ENCODE peak calls at places on chromosomes 4 and X, in five cellular contexts. One of them, this sample, is unnamed. For H3K4me1, the result is how much of the 10 kb centered on the place peaks cover.

GRCh38 chr4:147160908-147161513 is 215.3 kb upstream of the TTC29 start:
- DNase-seq in gastrocnemius medialis: no peak
- DNase-seq in osteoblast: peak
- DNase-seq in upper lobe of right lung: no peak
- DNase-seq in IMR-90: peak
- DNase-seq in this sample: no peak

GRCh38 chr4:176288020-176288419 is 19.0 kb upstream of the ASB5 start:
- DNase-seq in gastrocnemius medialis: no peak
- DNase-seq in osteoblast: no peak
- DNase-seq in IMR-90: no peak
- DNase-seq in upper lobe of right lung: no peak
- DNase-seq in this sample: no peak

GRCh38 chrX:17373337-17373736 is 1.7 kb upstream of the NHS start:
- DNase-seq in IMR-90: no peak
- DNase-seq in upper lobe of right lung: no peak
- DNase-seq in gastrocnemius medialis: no peak
- DNase-seq in osteoblast: no peak
- DNase-seq in this sample: no peak

GRCh38 chr4:115515379-115516171 is 402.2 kb upstream of the NDST4 start:
- DNase-seq in osteoblast: no peak
- DNase-seq in upper lobe of right lung: no peak
- DNase-seq in IMR-90: no peak
- DNase-seq in gastrocnemius medialis: no peak
- DNase-seq in this sample: no peak

GRCh38 chr4:99832313-99832712 is 15.7 kb downstream of the DAPP1 start:
- DNase-seq in gastrocnemius medialis: no peak
- DNase-seq in upper lobe of right lung: no peak
- DNase-seq in osteoblast: no peak
- DNase-seq in IMR-90: no peak
- DNase-seq in this sample: no peak

GRCh38 chr4:69813628-69814027 is 46.3 kb downstream of the SULT1E1 start:
- DNase-seq in gastrocnemius medialis: no peak
- DNase-seq in upper lobe of right lung: no peak
- DNase-seq in osteoblast: no peak
- DNase-seq in IMR-90: no peak
- DNase-seq in this sample: no peak

GRCh38 chr4:39410415-39410814 is 3.7 kb downstream of the KLB start:
- DNase-seq in gastrocnemius medialis: no peak
- DNase-seq in osteoblast: peak
- DNase-seq in upper lobe of right lung: no peak
- DNase-seq in IMR-90: no peak
- DNase-seq in this sample: no peak

GRCh38 chrX:42385730-42386129 is 392.2 kb downstream of the PPP1R2C start:
- DNase-seq in upper lobe of right lung: no peak
- DNase-seq in gastrocnemius medialis: no peak
- DNase-seq in osteoblast: no peak
- DNase-seq in IMR-90: no peak
- DNase-seq in this sample: no peak

GRCh38 chr4:39505581-39505980 is 21.7 kb downstream of the UGDH start:
- DNase-seq in osteoblast: no peak
- DNase-seq in IMR-90: peak
- DNase-seq in upper lobe of right lung: no peak
- DNase-seq in gastrocnemius medialis: no peak
- DNase-seq in this sample: no peak

GRCh38 chr4:4914059-4914820 is 54.8 kb downstream of the MSX1 start:
- DNase-seq in IMR-90: peak
- DNase-seq in upper lobe of right lung: no peak
- DNase-seq in osteoblast: peak
- DNase-seq in gastrocnemius medialis: no peak
- DNase-seq in this sample: no peak

GRCh38 chrX:154596290-154596929 is 11.5 kb downstream of the CTAG1A start:
- DNase-seq in gastrocnemius medialis: no peak
- DNase-seq in osteoblast: peak
- DNase-seq in upper lobe of right lung: no peak
- DNase-seq in IMR-90: peak
- DNase-seq in this sample: no peak

GRCh38 chr4:138789796-138790195 is 225.8 kb upstream of the NOCT start:
- DNase-seq in osteoblast: no peak
- DNase-seq in gastrocnemius medialis: no peak
- DNase-seq in upper lobe of right lung: no peak
- DNase-seq in IMR-90: no peak
- DNase-seq in this sample: no peak

GRCh38 chrX:1165535-1166196 is 46.8 kb downstream of the CRLF2 start:
- DNase-seq in osteoblast: peak
- DNase-seq in IMR-90: no peak
- DNase-seq in gastrocnemius medialis: no peak
- DNase-seq in upper lobe of right lung: no peak
- DNase-seq in this sample: no peak

GRCh38 chr4:92359481-92359880 is 55.7 kb downstream of the GRID2 start:
- DNase-seq in upper lobe of right lung: no peak
- DNase-seq in osteoblast: no peak
- DNase-seq in gastrocnemius medialis: no peak
- DNase-seq in IMR-90: no peak
- DNase-seq in this sample: no peak

GRCh38 chr4:112266823-112267222 is 18.9 kb downstream of the TIFA start:
- DNase-seq in upper lobe of right lung: no peak
- DNase-seq in osteoblast: no peak
- DNase-seq in IMR-90: peak
- DNase-seq in gastrocnemius medialis: no peak
- DNase-seq in this sample: no peak

GRCh38 chrX:154358829-154359228 is 15.6 kb downstream of the FLNA start:
- DNase-seq in gastrocnemius medialis: no peak
- DNase-seq in upper lobe of right lung: no peak
- DNase-seq in osteoblast: no peak
- DNase-seq in IMR-90: no peak
- DNase-seq in this sample: no peak

GRCh38 chr4:128006592-128006991 is 41.4 kb downstream of the ABHD18 start:
- DNase-seq in upper lobe of right lung: no peak
- DNase-seq in osteoblast: peak
- DNase-seq in gastrocnemius medialis: no peak
- DNase-seq in IMR-90: peak
- DNase-seq in this sample: no peak

GRCh38 chrX:107421337-107421736 is 28.1 kb upstream of the FRMPD3 start:
- DNase-seq in IMR-90: no peak
- DNase-seq in gastrocnemius medialis: no peak
- DNase-seq in upper lobe of right lung: no peak
- DNase-seq in osteoblast: no peak
- DNase-seq in this sample: no peak

GRCh38 chr4:48343531-48343930 is 2.2 kb downstream of the SLAIN2 start:
- DNase-seq in gastrocnemius medialis: no peak
- DNase-seq in IMR-90: peak
- DNase-seq in osteoblast: peak
- DNase-seq in upper lobe of right lung: no peak
- DNase-seq in this sample: no peak

GRCh38 chrX:130170752-130171445 is 863 bp upstream of the RAB33A start:
- DNase-seq in upper lobe of right lung: peak
- DNase-seq in IMR-90: no peak
- DNase-seq in osteoblast: peak
- DNase-seq in gastrocnemius medialis: no peak
- DNase-seq in this sample: peak

GRCh38 chr4:163913571-163913970 is 419.1 kb downstream of the TMA16 start:
- DNase-seq in osteoblast: no peak
- DNase-seq in upper lobe of right lung: no peak
- DNase-seq in gastrocnemius medialis: no peak
- DNase-seq in IMR-90: no peak
- DNase-seq in this sample: no peak

GRCh38 chr4:98199247-98199646 is 56.0 kb upstream of the STPG2 start:
- DNase-seq in upper lobe of right lung: no peak
- DNase-seq in IMR-90: no peak
- DNase-seq in gastrocnemius medialis: no peak
- DNase-seq in osteoblast: no peak
- DNase-seq in this sample: no peak

GRCh38 chrX:104513162-104513561 is 52.8 kb upstream of the IL1RAPL2 start:
- DNase-seq in IMR-90: no peak
- DNase-seq in osteoblast: no peak
- DNase-seq in upper lobe of right lung: no peak
- DNase-seq in gastrocnemius medialis: no peak
- DNase-seq in this sample: no peak

GRCh38 chr4:87150498-87151261 is 69.7 kb downstream of the KLHL8 start:
- DNase-seq in osteoblast: peak
- DNase-seq in IMR-90: peak
- DNase-seq in gastrocnemius medialis: peak
- DNase-seq in upper lobe of right lung: no peak
- DNase-seq in this sample: peak

GRCh38 chr4:150082241-150082640 is 4.0 kb downstream of the DCLK2 start:
- DNase-seq in IMR-90: no peak
- DNase-seq in upper lobe of right lung: no peak
- DNase-seq in gastrocnemius medialis: no peak
- DNase-seq in osteoblast: no peak
- DNase-seq in this sample: no peak
- H3K4me3 ChIP-seq in IMR-90: no peak
- H3K4me3 ChIP-seq in upper lobe of right lung: no peak
- H3K4me3 ChIP-seq in gastrocnemius medialis: no peak
- H3K4me3 ChIP-seq in osteoblast: no peak
- H3K4me3 ChIP-seq in this sample: no peak

GRCh38 chr4:85933306-85933640 is 426.6 kb downstream of the MAPK10 start:
- DNase-seq in gastrocnemius medialis: no peak
- DNase-seq in IMR-90: no peak
- DNase-seq in osteoblast: no peak
- DNase-seq in upper lobe of right lung: no peak
- DNase-seq in this sample: no peak
- H3K4me1 ChIP-seq in gastrocnemius medialis: under half
- H3K4me1 ChIP-seq in IMR-90: under half
- H3K4me1 ChIP-seq in osteoblast: under half
- H3K4me1 ChIP-seq in upper lobe of right lung: under half
- H3K4me1 ChIP-seq in this sample: under half

DNA sequence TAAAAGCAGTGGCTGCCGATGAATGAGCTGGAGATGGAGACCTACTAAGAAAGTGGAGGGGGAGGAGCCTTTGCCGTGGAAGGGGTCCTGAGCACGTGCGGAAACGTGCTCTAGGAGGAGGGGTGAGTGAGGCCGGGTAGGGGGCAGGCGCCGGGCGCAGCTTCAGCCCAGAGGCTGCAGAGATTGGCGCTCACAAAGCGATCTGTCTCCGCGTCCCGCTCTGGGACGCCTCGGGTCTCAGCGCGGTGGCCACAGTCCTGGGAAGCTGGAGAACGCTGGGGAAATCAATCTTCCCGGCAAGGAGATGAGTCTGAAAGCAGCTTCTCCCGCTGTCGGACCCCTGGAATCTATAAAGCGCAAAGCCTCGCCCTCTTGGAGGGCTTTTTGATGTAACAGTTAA is 460 bp upstream of the ARHGAP6 start:
- DNase-seq in osteoblast: peak
- DNase-seq in IMR-90: no peak
- DNase-seq in upper lobe of right lung: no peak
- DNase-seq in gastrocnemius medialis: no peak
- DNase-seq in this sample: no peak
- H3K27ac ChIP-seq in osteoblast: no peak
- H3K27ac ChIP-seq in IMR-90: no peak
- H3K27ac ChIP-seq in upper lobe of right lung: no peak
- H3K27ac ChIP-seq in gastrocnemius medialis: peak
- H3K27ac ChIP-seq in this sample: no peak

DNA sequence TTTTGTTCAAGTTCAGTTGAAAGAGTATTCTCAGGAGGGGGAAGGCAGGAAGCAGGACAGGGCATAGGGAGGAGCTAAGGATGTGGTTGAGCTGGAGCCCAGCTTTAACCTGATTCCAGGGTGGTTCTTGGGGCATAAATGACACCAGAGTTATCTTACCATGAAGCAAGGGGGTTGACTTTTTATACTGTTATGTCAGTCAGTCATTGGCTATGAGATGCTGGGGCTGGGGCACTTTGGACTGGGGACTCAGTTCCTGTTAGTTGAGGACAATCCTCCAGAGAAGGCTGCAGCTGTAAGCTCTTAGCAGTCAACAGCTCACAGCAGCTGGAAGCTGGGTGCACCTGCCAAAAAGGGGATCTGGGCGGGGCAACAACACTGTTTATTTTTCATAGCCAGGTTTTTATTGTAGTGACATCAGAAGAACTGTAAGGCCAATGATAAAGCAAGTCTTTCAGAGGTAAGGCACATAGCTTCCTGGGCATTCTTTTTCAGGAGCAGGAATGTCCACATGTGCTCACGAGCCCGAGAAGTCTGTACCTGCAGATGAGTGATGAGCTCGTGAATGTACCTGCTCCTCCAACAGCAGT is 78.5 kb downstream of the MID1IP1 start:
- DNase-seq in IMR-90: no peak
- DNase-seq in upper lobe of right lung: no peak
- DNase-seq in osteoblast: no peak
- DNase-seq in gastrocnemius medialis: no peak
- DNase-seq in this sample: no peak
- H3K4me3 ChIP-seq in IMR-90: no peak
- H3K4me3 ChIP-seq in upper lobe of right lung: no peak
- H3K4me3 ChIP-seq in osteoblast: no peak
- H3K4me3 ChIP-seq in gastrocnemius medialis: no peak
- H3K4me3 ChIP-seq in this sample: no peak

GRCh38 chrX:9988762-9989161 is 21.6 kb downstream of the CLDN34 start:
- DNase-seq in osteoblast: no peak
- DNase-seq in IMR-90: no peak
- DNase-seq in upper lobe of right lung: no peak
- DNase-seq in gastrocnemius medialis: no peak
- DNase-seq in this sample: no peak

GRCh38 chrX:9980927-9981326 is 13.8 kb downstream of the CLDN34 start:
- DNase-seq in osteoblast: no peak
- DNase-seq in gastrocnemius medialis: no peak
- DNase-seq in IMR-90: no peak
- DNase-seq in upper lobe of right lung: no peak
- DNase-seq in this sample: no peak

GRCh38 chrX:9977642-9978041 is 10.5 kb downstream of the CLDN34 start:
- DNase-seq in upper lobe of right lung: no peak
- DNase-seq in osteoblast: no peak
- DNase-seq in IMR-90: no peak
- DNase-seq in gastrocnemius medialis: no peak
- DNase-seq in this sample: no peak

DNA sequence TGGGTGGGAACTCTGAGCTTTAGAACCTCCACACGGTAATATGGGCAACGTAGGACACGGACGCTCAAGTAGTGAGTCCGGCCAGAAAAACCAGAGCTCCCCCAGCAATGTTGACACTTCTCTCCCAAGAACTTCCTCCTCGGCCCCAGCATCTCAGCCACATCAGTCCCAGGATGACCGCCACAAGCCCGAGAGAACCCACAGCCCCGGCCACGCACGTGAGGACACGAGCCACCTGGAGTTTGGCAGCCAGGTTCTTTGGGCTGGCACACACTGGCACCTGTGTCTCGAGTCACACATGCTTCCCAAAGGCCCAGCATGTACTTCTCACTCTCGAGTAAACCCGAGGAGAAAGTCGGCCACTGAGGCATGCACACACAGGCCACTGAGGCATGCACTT is 16.3 kb downstream of the CLDN34 start:
- DNase-seq in gastrocnemius medialis: no peak
- DNase-seq in IMR-90: no peak
- DNase-seq in osteoblast: peak
- DNase-seq in upper lobe of right lung: no peak
- DNase-seq in this sample: no peak
- H3K4me1 ChIP-seq in gastrocnemius medialis: under half
- H3K4me1 ChIP-seq in IMR-90: under half
- H3K4me1 ChIP-seq in osteoblast: under half
- H3K4me1 ChIP-seq in upper lobe of right lung: under half
- H3K4me1 ChIP-seq in this sample: under half